ENCODE peak calls at places on chromosomes 12 and 14, in four cellular contexts. N is neural progenitor cell; L is mucosa of descending colon; E is stimulated activated CD8-positive, alpha-beta memory T cell treated with anti-CD3 and anti-CD28 coated beads, Interleukin-15, amount 100 ng/mL, for 24 hours. R is an unnamed sample.

GRCh38 chr12:65631621-65632111 is 192.6 kb upstream of the HMGA2 start:
- DNase-seq in N (no peak), L (no peak), E (no peak), R (no peak)

GRCh38 chr12:120119395-120119973 is 2.9 kb upstream of the RAB35 start:
- DNase-seq in N (no peak), L (no peak), E (no peak), R (no peak)

GRCh38 chr12:113116875-113117274 is 18.7 kb downstream of the RASAL1 start:
- DNase-seq in N (no peak), L (no peak), E (no peak), R (no peak)

GRCh38 chr14:68657300-68658028 is 135.4 kb downstream of the ZFP36L1 start:
- DNase-seq in N (no peak), L (no peak), E (no peak), R (no peak)

GRCh38 chr14:24726480-24726879 is 92.5 kb upstream of the GZMB start:
- DNase-seq in N (no peak), L (no peak), E (no peak), R (no peak)

GRCh38 chr14:101774006-101774755 is 12.7 kb downstream of the PPP2R5C start:
- DNase-seq in N (no peak), L (no peak), E (no peak), R (no peak)

GRCh38 chr12:3147260-3147659 is 70.1 kb downstream of the TSPAN9 start:
- DNase-seq in N (no peak), L (no peak), E (no peak), R (no peak)

GRCh38 chr12:112546339-112546738 is 127.6 kb downstream of the PTPN11 start:
- DNase-seq in N (no peak), L (no peak), E (no peak), R (no peak)

GRCh38 chr12:5565933-5566632 is 134.2 kb downstream of the NTF3 start:
- DNase-seq in N (no peak), L (no peak), E (no peak), R (no peak)

GRCh38 chr14:26859483-26859882 is 261.6 kb upstream of the NOVA1 start:
- DNase-seq in N (no peak), L (no peak), E (no peak), R (no peak)

GRCh38 chr12:50089730-50090129 is 4.6 kb downstream of the SMARCD1 start:
- DNase-seq in N (no peak), L (no peak), E (no peak), R (no peak)